ENCODE peak calls at places on chromosome 1, in five cellular contexts. J is brain microvascular endothelial cell, I is ascending aorta, Z is tibial nerve, B is fibroblast of villous mesenchyme. W is an unnamed sample.

GRCh38 chr1:220544901-220545303 is 17.0 kb downstream of the MARK1 start:
- DNase-seq in I (no peak), J (no peak), B (peak; percentile 8), Z (no peak), W (no peak)

GRCh38 chr1:1157914-1158710 is 15.6 kb upstream of the TTLL10 start:
- DNase-seq in J (no peak), B (peak; percentile 26), I (peak; percentile 72), Z (no peak), W (no peak)

GRCh38 chr1:245031041-245031440 is 123.7 kb upstream of the KIF26B start:
- DNase-seq in B (no peak), Z (no peak), J (no peak), I (no peak), W (no peak)

GRCh38 chr1:237227507-237227906 is 185.5 kb downstream of the RYR2 start:
- DNase-seq in B (no peak), J (no peak), Z (no peak), I (no peak), W (no peak)

GRCh38 chr1:77354996-77355395 is 73.2 kb downstream of the AK5 start:
- DNase-seq in B (no peak), J (no peak), I (no peak), Z (no peak), W (no peak)

GRCh38 chr1:20652300-20652699 is 8.9 kb downstream of the DDOST start:
- DNase-seq in J (no peak), B (no peak), I (no peak), Z (no peak), W (no peak)

GRCh38 chr1:62241357-62242131 is 46.9 kb downstream of the L1TD1 start:
- DNase-seq in I (no peak), J (no peak), Z (no peak), B (peak; percentile 10), W (no peak)

GRCh38 chr1:178973671-178974091 is 52.0 kb upstream of the FAM20B start:
- DNase-seq in I (no peak), Z (no peak), B (no peak), J (no peak), W (no peak)

GRCh38 chr1:237327061-237327460 is 285.1 kb downstream of the RYR2 start:
- DNase-seq in Z (no peak), I (no peak), J (no peak), B (no peak), W (no peak)

GRCh38 chr1:100250264-100250663 is 630 bp upstream of the DBT start:
- DNase-seq in I (no peak), Z (no peak), B (peak; percentile 16), J (no peak), W (no peak)

GRCh38 chr1:228071839-228072657 is 10.5 kb upstream of the ARF1 start:
- DNase-seq in B (no peak), J (no peak), I (no peak), Z (no peak), W (no peak)

GRCh38 chr1:2088434-2088833 is 38.2 kb downstream of the PRKCZ start:
- DNase-seq in I (no peak), Z (no peak), B (peak; percentile 89), J (peak; percentile 82), W (no peak)

GRCh38 chr1:174200746-174201145 is 41.4 kb downstream of the RABGAP1L start:
- DNase-seq in J (no peak), Z (no peak), I (no peak), B (no peak), W (no peak)

GRCh38 chr1:205440476-205441317 is 15.1 kb downstream of the BLACAT1 start:
- DNase-seq in Z (peak; percentile 23), J (peak; percentile 17), B (peak; percentile 9), I (no peak), W (no peak)

GRCh38 chr1:219772265-219773036 is 155.9 kb downstream of the SLC30A10 start:
- DNase-seq in J (peak; percentile 33), B (no peak), I (no peak), Z (no peak), W (no peak)

GRCh38 chr1:79899914-79900313 is 893.4 kb upstream of the ADGRL4 start:
- DNase-seq in Z (no peak), B (peak; percentile 57), I (no peak), J (peak; percentile 92), W (no peak)

GRCh38 chr1:119099775-119100174 is 40.7 kb downstream of the WARS2 start:
- DNase-seq in Z (no peak), J (no peak), B (no peak), I (no peak), W (no peak)

GRCh38 chr1:228935855-228936727 is 200.8 kb downstream of the RHOU start:
- DNase-seq in B (no peak), J (no peak), I (no peak), Z (peak; percentile 22), W (no peak)

GRCh38 chr1:78277253-78277652 is 213.5 kb upstream of the PTGFR start:
- DNase-seq in B (peak; percentile 29), J (peak; percentile 86), Z (no peak), I (no peak), W (no peak)

GRCh38 chr1:41331546-41331917 is 29.7 kb upstream of the FOXO6 start:
- DNase-seq in J (no peak), I (no peak), B (no peak), Z (no peak), W (no peak)
- TF ChIP-seq CTCF in J (no peak), I (no peak), B (no peak), Z (no peak), W (no peak)

GRCh38 chr1:155174334-155175280 is 958 bp downstream of the TRIM46 start:
- DNase-seq in J (no peak), I (peak; percentile 72), B (no peak), Z (no peak), W (peak; percentile 71)

GRCh38 chr1:155172732-155173477 is at the start of gene KRTCAP2:
- DNase-seq in B (peak; percentile 95), Z (peak; percentile 82), I (peak; percentile 98), J (peak; percentile 95), W (peak; percentile 100)

GRCh38 chr1:155175281-155175926 is 1.8 kb downstream of the TRIM46 start:
- DNase-seq in B (no peak), J (no peak), I (no peak), Z (no peak), W (peak; percentile 21)

GRCh38 chr1:155171836-155172731 is 1.0 kb downstream of the KRTCAP2 start:
- DNase-seq in B (no peak), Z (no peak), J (no peak), I (no peak), W (no peak)

GRCh38 chr1:155173478-155174333 is at the start of gene TRIM46:
- DNase-seq in I (peak; percentile 75), J (peak; percentile 49), B (peak; percentile 12), Z (no peak), W (peak; percentile 99)
- TF ChIP-seq CTCF in I (no peak), J (no peak), B (no peak), Z (no peak), W (no peak)

GRCh38 chr1:161739865-161740566 is 9.6 kb upstream of the DUSP12 start:
- DNase-seq in J (no peak), I (no peak), Z (peak; percentile 22), B (no peak), W (no peak)

GRCh38 chr1:161740871-161741270 is 8.7 kb upstream of the DUSP12 start:
- DNase-seq in J (no peak), I (no peak), Z (no peak), B (no peak), W (no peak)

GRCh38 chr1:161736332-161736969 is 13.1 kb upstream of the DUSP12 start:
- DNase-seq in B (peak; percentile 31), J (no peak), I (no peak), Z (no peak), W (no peak)

GRCh38 chr1:161737625-161738024 is 12.0 kb upstream of the DUSP12 start:
- DNase-seq in I (no peak), B (no peak), J (no peak), Z (no peak), W (no peak)

DNA sequence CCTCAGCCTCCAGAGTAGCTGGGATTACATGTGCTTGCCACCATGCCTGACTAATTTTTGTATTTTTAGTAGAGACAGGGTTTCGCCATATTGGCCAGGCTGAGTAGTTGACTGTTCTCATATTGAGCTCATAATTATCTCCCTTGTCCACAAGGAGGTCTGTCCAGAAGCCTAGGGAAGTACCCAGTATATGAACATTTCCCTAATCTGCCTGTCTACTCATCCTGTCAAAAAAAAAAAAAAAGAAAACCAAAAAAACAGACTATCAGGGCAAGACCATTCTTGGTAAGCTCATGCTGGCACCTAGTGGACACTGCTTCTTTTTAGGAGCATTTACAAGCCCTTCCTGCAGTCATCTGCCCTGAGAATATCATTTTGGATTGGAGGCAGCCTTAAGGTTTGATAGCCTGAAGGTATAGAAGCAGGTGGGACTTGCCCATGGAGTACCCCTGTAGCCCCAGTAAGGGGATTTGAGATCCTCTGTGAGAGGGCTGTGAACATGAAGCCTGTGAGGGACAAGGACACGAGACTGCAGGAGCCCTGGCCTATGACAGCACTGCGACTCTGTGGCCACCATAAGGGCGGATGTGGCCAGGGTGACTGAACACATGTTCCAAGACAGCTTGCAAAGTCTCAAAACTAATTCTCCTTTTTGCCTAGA is 10.8 kb upstream of the DUSP12 start:
- DNase-seq in B (peak; percentile 83), Z (peak; percentile 36), I (peak; percentile 77), J (peak; percentile 76), W (no peak)
- TF ChIP-seq CTCF in B (peak; percentile 69), Z (no peak), I (peak; percentile 19), J (peak; percentile 73), W (peak; percentile 60)

DNA sequence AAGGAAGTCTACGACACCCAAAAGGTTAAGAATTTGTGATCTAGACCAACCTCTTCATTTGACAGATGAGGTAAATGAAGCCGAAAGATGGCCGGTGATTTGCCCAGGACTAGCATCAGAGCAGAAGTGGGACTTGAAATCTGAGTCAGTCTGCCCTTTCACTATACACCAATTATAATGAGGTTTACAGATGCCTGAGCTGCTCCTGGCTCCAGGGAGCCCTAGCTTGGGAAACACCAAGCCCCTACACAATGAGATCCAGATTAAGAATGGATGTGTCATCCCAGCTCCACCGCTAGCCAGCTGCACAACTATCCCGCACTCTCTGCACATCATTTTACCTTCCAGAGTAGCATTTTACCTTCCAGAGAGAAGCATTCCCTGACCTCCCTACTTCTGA is 26.9 kb downstream of the SERTAD4 start:
- DNase-seq in Z (peak; percentile 9), B (no peak), J (peak; percentile 35), I (no peak), W (no peak)
- TF ChIP-seq CTCF in Z (no peak), B (no peak), J (no peak), I (no peak), W (no peak)

GRCh38 chr1:201737350-201738060 is 91.5 kb upstream of the IPO9 start:
- DNase-seq in B (peak; percentile 95), Z (no peak), J (peak; percentile 90), I (no peak), W (no peak)
- TF ChIP-seq CTCF in B (no peak), Z (no peak), J (no peak), I (no peak), W (no peak)

GRCh38 chr1:54973205-54973921 is 7.1 kb upstream of the TMEM61 start:
- DNase-seq in B (peak; percentile 38), I (peak; percentile 84), J (peak; percentile 33), Z (peak; percentile 36), W (no peak)
- TF ChIP-seq CTCF in B (peak; percentile 53), I (peak; percentile 47), J (peak; percentile 65), Z (no peak), W (peak; percentile 30)